ENCODE peak calls at places on chromosomes 12 and 14, in seven cellular contexts. B, T, O, K, D, E and L are unnamed samples. For H3K36me3, the result is how much of the 10 kb centered on the place peaks cover.

GRCh38 chr14:52023518-52023917 is 34.2 kb downstream of the RTRAF start:
- DNase-seq in D (peak), E (no peak), K (no peak), O (no peak), B (no peak), T (no peak), L (no peak)

GRCh38 chr12:130622803-130623202 is 93.3 kb downstream of the RIMBP2 start:
- DNase-seq in D (no peak), E (no peak), O (no peak), K (no peak), T (no peak), B (no peak), L (no peak)

GRCh38 chr12:121390856-121391255 is 9.1 kb upstream of the RNF34 start:
- DNase-seq in E (no peak), D (no peak), K (no peak), T (no peak), B (no peak), O (no peak), L (no peak)

GRCh38 chr12:125989716-125990115 is 924.5 kb downstream of the AACS start:
- DNase-seq in D (no peak), O (no peak), K (no peak), T (no peak), B (no peak), E (no peak), L (no peak)

GRCh38 chr14:92638904-92639303 is 109.5 kb downstream of the LGMN start:
- DNase-seq in B (no peak), O (no peak), T (no peak), D (no peak), E (no peak), K (no peak), L (no peak)

GRCh38 chr14:101131451-101131916 is 228.0 kb upstream of the RTL1 start:
- DNase-seq in T (no peak), D (no peak), O (no peak), B (no peak), E (no peak), K (no peak), L (no peak)

GRCh38 chr14:99395904-99396530 is 84.6 kb downstream of the SETD3 start:
- DNase-seq in T (peak), K (no peak), D (peak), E (no peak), B (no peak), O (no peak), L (no peak)

GRCh38 chr12:79413796-79414195 is 277.0 kb downstream of the PAWR start:
- DNase-seq in B (no peak), E (no peak), K (no peak), D (no peak), O (no peak), T (no peak), L (no peak)

GRCh38 chr14:94001501-94002396 is 4.6 kb downstream of the CCDC197 start:
- DNase-seq in B (peak), K (no peak), D (peak), O (peak), E (peak), T (peak), L (no peak)

GRCh38 chr14:87046960-87047359 is 946.0 kb downstream of the GALC start:
- DNase-seq in O (no peak), K (no peak), E (no peak), B (no peak), D (no peak), T (no peak), L (no peak)

GRCh38 chr14:23953464-23954278 is at the start of gene DHRS4:
- DNase-seq in T (peak), D (peak), E (peak), K (peak), O (peak), B (peak), L (peak)

GRCh38 chr12:1630081-1630826 is 1.2 kb downstream of the WNT5B start:
- DNase-seq in T (peak), E (peak), B (no peak), D (peak), K (no peak), O (no peak), L (no peak)

GRCh38 chr14:85279407-85279806 is 250.5 kb upstream of the FLRT2 start:
- DNase-seq in O (no peak), E (no peak), D (no peak), B (no peak), T (no peak), K (no peak), L (no peak)

GRCh38 chr12:18567787-18568186 is 170.0 kb downstream of the PLCZ1 start:
- DNase-seq in O (no peak), T (no peak), K (no peak), B (no peak), E (no peak), D (no peak), L (no peak)

GRCh38 chr12:79737875-79738718 is 47.3 kb upstream of the PAWR start:
- DNase-seq in B (peak), O (peak), D (no peak), T (peak), E (peak), K (peak), L (no peak)

GRCh38 chr12:104290320-104290719 is 13.2 kb upstream of the EID3 start:
- DNase-seq in K (no peak), E (no peak), O (no peak), D (no peak), B (no peak), T (no peak), L (no peak)

GRCh38 chr14:102568115-102568614 is 24.3 kb upstream of the RCOR1 start:
- DNase-seq in B (peak), T (peak), K (no peak), E (peak), D (no peak), O (peak), L (no peak)

GRCh38 chr12:114869091-114869834 is 185.3 kb upstream of the TBX3 start:
- DNase-seq in T (no peak), E (no peak), K (no peak), D (no peak), O (no peak), B (no peak), L (no peak)

GRCh38 chr14:91291786-91292405 is 47.4 kb upstream of the GPR68 start:
- DNase-seq in E (no peak), O (no peak), T (no peak), D (no peak), K (no peak), B (no peak), L (no peak)

GRCh38 chr12:112172556-112173324 is 47.4 kb downstream of the TRAFD1 start:
- DNase-seq in E (no peak), O (no peak), D (peak), T (no peak), K (no peak), B (no peak), L (peak)

GRCh38 chr12:3578557-3578956 is 87.6 kb downstream of the PRMT8 start:
- DNase-seq in O (no peak), E (no peak), D (no peak), K (no peak), T (no peak), B (no peak), L (no peak)

GRCh38 chr12:45224311-45224710 is 8.4 kb downstream of the ANO6 start:
- DNase-seq in O (no peak), E (no peak), K (no peak), D (no peak), T (no peak), B (no peak), L (no peak)

GRCh38 chr12:6337958-6338406 is 3.9 kb downstream of the TNFRSF1A start:
- DNase-seq in D (no peak), K (no peak), T (no peak), O (no peak), E (no peak), B (peak), L (no peak)

GRCh38 chr12:105084251-105085250 is at the start of gene ALDH1L2:
- DNase-seq in B (peak), K (no peak), O (peak), E (peak), T (peak), D (peak), L (peak)

GRCh38 chr12:20494803-20495202 is 126.5 kb downstream of the PDE3A start:
- DNase-seq in D (no peak), T (no peak), E (no peak), O (no peak), K (no peak), B (no peak), L (no peak)

GRCh38 chr14:58633831-58634230 is 3.9 kb upstream of the DACT1 start:
- DNase-seq in E (no peak), B (no peak), T (no peak), O (no peak), D (no peak), K (no peak), L (no peak)

GRCh38 chr12:50282581-50283229 is 615 bp downstream of the LIMA1 start:
- DNase-seq in B (no peak), K (no peak), E (peak), D (no peak), T (no peak), O (peak), L (no peak)

GRCh38 chr12:62190081-62190480 is 70.1 kb upstream of the USP15 start:
- DNase-seq in D (no peak), T (no peak), E (no peak), B (no peak), O (no peak), K (no peak), L (no peak)

DNA sequence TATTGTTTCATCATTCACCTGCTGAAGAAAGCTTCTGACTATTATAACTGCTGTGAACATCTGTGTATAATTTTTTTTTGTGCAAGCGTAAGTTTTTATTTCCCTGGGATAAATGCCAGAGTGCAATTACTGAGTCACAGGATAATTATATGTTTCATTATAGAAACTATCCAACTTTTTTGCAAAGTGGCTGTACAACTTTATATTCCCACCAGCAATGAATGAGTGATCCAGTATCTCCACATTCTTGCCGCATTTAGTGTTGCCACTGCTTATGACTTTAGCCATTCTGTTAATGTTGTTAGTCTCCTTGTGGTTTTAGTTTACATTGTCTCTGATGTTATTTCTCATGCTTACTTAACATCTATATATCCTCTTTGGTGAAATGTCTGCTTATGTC is 88.1 kb upstream of the CCDC175 start:
- DNase-seq in B (no peak), T (no peak), K (no peak), E (no peak), O (no peak), D (no peak), L (no peak)
- TF ChIP-seq EP300 in B (no peak), T (no peak), K (no peak), E (no peak), O (no peak), D (no peak), L (no peak)

GRCh38 chr12:30885321-30885720 is 41.2 kb upstream of the TSPAN11 start:
- DNase-seq in O (no peak), D (no peak), B (no peak), T (no peak), K (no peak), E (no peak), L (no peak)

GRCh38 chr12:30884804-30885203 is 41.7 kb upstream of the TSPAN11 start:
- DNase-seq in D (no peak), K (no peak), O (no peak), B (no peak), E (no peak), T (no peak), L (no peak)

GRCh38 chr12:30882706-30883105 is 43.8 kb upstream of the TSPAN11 start:
- DNase-seq in B (no peak), D (no peak), K (no peak), E (no peak), O (no peak), T (no peak), L (no peak)

GRCh38 chr12:30888241-30888640 is 38.3 kb upstream of the TSPAN11 start:
- DNase-seq in T (no peak), K (no peak), D (no peak), O (no peak), E (no peak), B (no peak), L (no peak)

GRCh38 chr12:30887226-30887625 is 39.3 kb upstream of the TSPAN11 start:
- DNase-seq in D (no peak), B (no peak), K (no peak), E (no peak), T (no peak), O (no peak), L (no peak)
- TF ChIP-seq POLR2AphosphoS5 in D (no peak), B (no peak), K (no peak), E (no peak), T (no peak), O (no peak), L (no peak)

GRCh38 chr14:68971411-68972035 is 7.6 kb downstream of the ACTN1 start:
- DNase-seq in E (no peak), D (peak), B (no peak), O (no peak), T (no peak), K (no peak), L (no peak)
- H3K36me3 ChIP-seq in E (under half), D (under half), B (half or more), O (under half), T (under half), K (under half), L (under half)

GRCh38 chr12:52217223-52217622 is 15.8 kb upstream of the KRT7 start:
- DNase-seq in E (peak), K (no peak), T (peak), D (peak), O (no peak), B (no peak), L (peak)
- TF ChIP-seq EP300 in E (no peak), K (no peak), T (no peak), D (no peak), O (no peak), B (no peak), L (no peak)

GRCh38 chr12:28226705-28227104 is 36.4 kb downstream of the CCDC91 start:
- DNase-seq in B (no peak), D (no peak), K (no peak), O (no peak), T (no peak), E (no peak), L (no peak)

GRCh38 chr12:28235985-28236384 is 45.7 kb downstream of the CCDC91 start:
- DNase-seq in D (no peak), B (no peak), O (no peak), T (no peak), E (no peak), K (no peak), L (no peak)

GRCh38 chr12:28235017-28235416 is 44.8 kb downstream of the CCDC91 start:
- DNase-seq in B (no peak), K (no peak), E (no peak), O (peak), D (no peak), T (no peak), L (no peak)

GRCh38 chr12:28232212-28232928 is 42.1 kb downstream of the CCDC91 start:
- DNase-seq in E (no peak), K (no peak), B (no peak), O (no peak), D (no peak), T (no peak), L (no peak)

DNA sequence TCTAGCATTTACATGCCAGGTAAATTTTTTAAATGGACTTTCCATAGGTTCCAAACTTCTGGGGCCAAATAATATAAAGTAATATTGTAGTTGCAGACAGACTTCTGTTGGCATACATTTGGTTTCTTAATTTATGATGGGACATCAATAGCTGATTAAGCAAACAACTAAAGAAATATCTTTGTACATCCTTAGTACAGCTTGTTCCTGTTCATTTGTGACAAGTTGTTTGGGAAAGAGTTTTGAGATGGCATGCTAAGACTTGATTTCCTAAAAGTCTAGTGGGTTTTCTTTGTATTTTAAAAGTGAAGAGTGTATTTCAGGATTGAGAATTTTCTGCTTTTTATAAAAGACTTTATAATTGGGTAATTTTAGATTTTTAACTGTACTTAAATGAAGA is 41.0 kb downstream of the CCDC91 start:
- DNase-seq in T (no peak), K (no peak), E (no peak), D (no peak), O (no peak), B (no peak), L (no peak)
- TF ChIP-seq POLR2AphosphoS5 in T (no peak), K (no peak), E (no peak), D (peak), O (no peak), B (no peak), L (no peak)

DNA sequence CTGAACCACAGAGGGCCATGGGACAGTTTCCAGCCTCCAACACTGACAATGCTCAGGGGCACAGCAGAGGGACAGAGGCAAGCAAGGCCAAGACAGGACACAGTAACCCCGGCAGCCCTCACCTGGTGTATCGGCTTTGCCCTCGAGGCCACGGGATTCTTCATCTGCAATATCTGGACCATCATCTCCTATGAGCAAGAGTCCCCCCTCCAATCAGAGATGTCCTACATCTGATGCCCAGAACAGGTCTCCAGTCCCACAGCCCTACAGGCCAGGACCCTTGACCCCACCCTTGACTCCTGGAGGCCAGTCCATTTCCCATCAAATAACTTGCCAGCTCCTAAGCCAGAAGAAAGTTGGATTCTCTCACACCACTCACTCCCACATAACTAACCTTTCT is 17.4 kb downstream of the KMT2D start:
- DNase-seq in O (no peak), T (no peak), K (no peak), D (no peak), E (no peak), B (no peak), L (no peak)
- H3K36me3 ChIP-seq in O (half or more), T (half or more), K (under half), D (half or more), E (under half), B (half or more), L (half or more)